ENCODE peak calls at places on chromosomes 4 and X, in nine cellular contexts. One of them, this sample, is unnamed.

GRCh38 chrX:123308663-123309062 is 124.6 kb downstream of the GRIA3 start:
- DNase-seq in NCI-H2171: no peak
- DNase-seq in CD4-positive, CD25-positive, alpha-beta regulatory T cell: no peak
- DNase-seq in AG10803: no peak
- DNase-seq in NCI-H2029: no peak
- DNase-seq in AG20443: no peak
- DNase-seq in WTC11: no peak
- DNase-seq in progenitor cell of endocrine pancreas: no peak
- DNase-seq in EH: no peak
- DNase-seq in this sample: no peak

GRCh38 chr4:3399277-3400194 is 42.2 kb upstream of the HGFAC start:
- DNase-seq in NCI-H2171: no peak
- DNase-seq in CD4-positive, CD25-positive, alpha-beta regulatory T cell: peak; percentile 18
- DNase-seq in AG10803: no peak
- DNase-seq in NCI-H2029: no peak
- DNase-seq in AG20443: no peak
- DNase-seq in WTC11: no peak
- DNase-seq in progenitor cell of endocrine pancreas: no peak
- DNase-seq in EH: peak; percentile 13
- DNase-seq in this sample: no peak

GRCh38 chrX:71292669-71293379 is 8.7 kb upstream of the ITGB1BP2 start:
- DNase-seq in NCI-H2171: no peak
- DNase-seq in CD4-positive, CD25-positive, alpha-beta regulatory T cell: no peak
- DNase-seq in AG10803: peak; percentile 40
- DNase-seq in NCI-H2029: no peak
- DNase-seq in AG20443: peak; percentile 33
- DNase-seq in WTC11: no peak
- DNase-seq in progenitor cell of endocrine pancreas: no peak
- DNase-seq in EH: peak; percentile 83
- DNase-seq in this sample: no peak

GRCh38 chr4:109184421-109184956 is 118.0 kb downstream of the COL25A1 start:
- DNase-seq in NCI-H2171: no peak
- DNase-seq in CD4-positive, CD25-positive, alpha-beta regulatory T cell: no peak
- DNase-seq in AG10803: peak; percentile 18
- DNase-seq in NCI-H2029: no peak
- DNase-seq in AG20443: no peak
- DNase-seq in WTC11: no peak
- DNase-seq in progenitor cell of endocrine pancreas: no peak
- DNase-seq in EH: peak; percentile 26
- DNase-seq in this sample: no peak

GRCh38 chr4:27272264-27272663 is 411.6 kb downstream of the STIM2 start:
- DNase-seq in NCI-H2171: no peak
- DNase-seq in CD4-positive, CD25-positive, alpha-beta regulatory T cell: no peak
- DNase-seq in AG10803: no peak
- DNase-seq in NCI-H2029: no peak
- DNase-seq in AG20443: no peak
- DNase-seq in WTC11: no peak
- DNase-seq in progenitor cell of endocrine pancreas: no peak
- DNase-seq in EH: no peak
- DNase-seq in this sample: peak; percentile 12

GRCh38 chr4:122577808-122578781 is 42.8 kb downstream of the IL21 start:
- DNase-seq in NCI-H2171: no peak
- DNase-seq in CD4-positive, CD25-positive, alpha-beta regulatory T cell: peak; percentile 58
- DNase-seq in AG10803: peak; percentile 67
- DNase-seq in NCI-H2029: no peak
- DNase-seq in AG20443: peak; percentile 56
- DNase-seq in WTC11: peak; percentile 63
- DNase-seq in progenitor cell of endocrine pancreas: peak; percentile 26
- DNase-seq in EH: peak; percentile 41
- DNase-seq in this sample: no peak

GRCh38 chrX:118495061-118495921 is at the start of gene DOCK11:
- DNase-seq in NCI-H2171: no peak
- DNase-seq in CD4-positive, CD25-positive, alpha-beta regulatory T cell: peak; percentile 94
- DNase-seq in AG10803: peak; percentile 86
- DNase-seq in NCI-H2029: no peak
- DNase-seq in AG20443: peak; percentile 82
- DNase-seq in WTC11: peak; percentile 69
- DNase-seq in progenitor cell of endocrine pancreas: peak; percentile 35
- DNase-seq in EH: peak; percentile 88
- DNase-seq in this sample: no peak

GRCh38 chr4:136036744-136037143 is 1495.5 kb downstream of the PCDH18 start:
- DNase-seq in NCI-H2171: no peak
- DNase-seq in CD4-positive, CD25-positive, alpha-beta regulatory T cell: no peak
- DNase-seq in AG10803: no peak
- DNase-seq in NCI-H2029: no peak
- DNase-seq in AG20443: no peak
- DNase-seq in WTC11: no peak
- DNase-seq in progenitor cell of endocrine pancreas: no peak
- DNase-seq in EH: peak; percentile 1
- DNase-seq in this sample: no peak

GRCh38 chr4:11843340-11843739 is 414.6 kb upstream of the HS3ST1 start:
- DNase-seq in NCI-H2171: no peak
- DNase-seq in CD4-positive, CD25-positive, alpha-beta regulatory T cell: no peak
- DNase-seq in AG10803: no peak
- DNase-seq in NCI-H2029: no peak
- DNase-seq in AG20443: no peak
- DNase-seq in WTC11: no peak
- DNase-seq in progenitor cell of endocrine pancreas: no peak
- DNase-seq in EH: no peak
- DNase-seq in this sample: no peak

This sample was measured in NCI-H524 treated with DMSO at 0.1 percent for 48 hours.